ENCODE peak calls at places on chromosomes 7 and 10, in four cellular contexts. One of them, this sample, is unnamed.

GRCh38 chr10:61904711-61905445 is 3.4 kb downstream of the ARID5B start:
- ATAC-seq in Right ventricle myocardium superior: no peak
- ATAC-seq in activated naive CD8-positive, alpha-beta T cell treated with anti-CD3 and anti-CD28 coated beads, Interleukin-2, amount 50 U/mL, for 24 hours: peak; percentile 63
- ATAC-seq in mucosa of descending colon: peak; percentile 8
- ATAC-seq in this sample: no peak

GRCh38 chr7:17679427-17679826 is 260.9 kb downstream of the SNX13 start:
- ATAC-seq in Right ventricle myocardium superior: peak; percentile 85
- ATAC-seq in activated naive CD8-positive, alpha-beta T cell treated with anti-CD3 and anti-CD28 coated beads, Interleukin-2, amount 50 U/mL, for 24 hours: no peak
- ATAC-seq in mucosa of descending colon: no peak
- ATAC-seq in this sample: peak; percentile 62

GRCh38 chr7:144720139-144720538 is 115.7 kb downstream of the TPK1 start:
- ATAC-seq in Right ventricle myocardium superior: no peak
- ATAC-seq in activated naive CD8-positive, alpha-beta T cell treated with anti-CD3 and anti-CD28 coated beads, Interleukin-2, amount 50 U/mL, for 24 hours: no peak
- ATAC-seq in mucosa of descending colon: no peak
- ATAC-seq in this sample: no peak

GRCh38 chr10:43667736-43668371 is 19.2 kb upstream of the ZNF32 start:
- ATAC-seq in Right ventricle myocardium superior: no peak
- ATAC-seq in activated naive CD8-positive, alpha-beta T cell treated with anti-CD3 and anti-CD28 coated beads, Interleukin-2, amount 50 U/mL, for 24 hours: no peak
- ATAC-seq in mucosa of descending colon: no peak
- ATAC-seq in this sample: no peak

GRCh38 chr7:27071622-27072390 is 24.0 kb downstream of the HOXA1 start:
- ATAC-seq in Right ventricle myocardium superior: no peak
- ATAC-seq in activated naive CD8-positive, alpha-beta T cell treated with anti-CD3 and anti-CD28 coated beads, Interleukin-2, amount 50 U/mL, for 24 hours: no peak
- ATAC-seq in mucosa of descending colon: no peak
- ATAC-seq in this sample: no peak

GRCh38 chr7:8200717-8201116 is 61.2 kb downstream of the ICA1 start:
- ATAC-seq in Right ventricle myocardium superior: no peak
- ATAC-seq in activated naive CD8-positive, alpha-beta T cell treated with anti-CD3 and anti-CD28 coated beads, Interleukin-2, amount 50 U/mL, for 24 hours: no peak
- ATAC-seq in mucosa of descending colon: no peak
- ATAC-seq in this sample: no peak

GRCh38 chr7:1694981-1695511 is 25.0 kb downstream of the ELFN1 start:
- ATAC-seq in Right ventricle myocardium superior: no peak
- ATAC-seq in activated naive CD8-positive, alpha-beta T cell treated with anti-CD3 and anti-CD28 coated beads, Interleukin-2, amount 50 U/mL, for 24 hours: no peak
- ATAC-seq in mucosa of descending colon: no peak
- ATAC-seq in this sample: no peak

GRCh38 chr10:113866551-113867394 is 12.3 kb downstream of the NHLRC2 start:
- ATAC-seq in Right ventricle myocardium superior: peak; percentile 45
- ATAC-seq in activated naive CD8-positive, alpha-beta T cell treated with anti-CD3 and anti-CD28 coated beads, Interleukin-2, amount 50 U/mL, for 24 hours: no peak
- ATAC-seq in mucosa of descending colon: no peak
- ATAC-seq in this sample: no peak

GRCh38 chr10:49241365-49241764 is 53.2 kb upstream of the TMEM273 start:
- ATAC-seq in Right ventricle myocardium superior: peak; percentile 64
- ATAC-seq in activated naive CD8-positive, alpha-beta T cell treated with anti-CD3 and anti-CD28 coated beads, Interleukin-2, amount 50 U/mL, for 24 hours: no peak
- ATAC-seq in mucosa of descending colon: peak; percentile 59
- ATAC-seq in this sample: peak; percentile 48

GRCh38 chr10:126423779-126424491 is 35.7 kb upstream of the ADAM12 start:
- ATAC-seq in Right ventricle myocardium superior: no peak
- ATAC-seq in activated naive CD8-positive, alpha-beta T cell treated with anti-CD3 and anti-CD28 coated beads, Interleukin-2, amount 50 U/mL, for 24 hours: no peak
- ATAC-seq in mucosa of descending colon: peak; percentile 77
- ATAC-seq in this sample: no peak

GRCh38 chr10:4780782-4781181 is 45.2 kb upstream of the AKR1E2 start:
- ATAC-seq in Right ventricle myocardium superior: no peak
- ATAC-seq in activated naive CD8-positive, alpha-beta T cell treated with anti-CD3 and anti-CD28 coated beads, Interleukin-2, amount 50 U/mL, for 24 hours: no peak
- ATAC-seq in mucosa of descending colon: no peak
- ATAC-seq in this sample: no peak

GRCh38 chr10:43210556-43210955 is 56.3 kb downstream of the RASGEF1A start:
- ATAC-seq in Right ventricle myocardium superior: no peak
- ATAC-seq in activated naive CD8-positive, alpha-beta T cell treated with anti-CD3 and anti-CD28 coated beads, Interleukin-2, amount 50 U/mL, for 24 hours: no peak
- ATAC-seq in mucosa of descending colon: no peak
- ATAC-seq in this sample: no peak

GRCh38 chr7:156932006-156932405 is 17.5 kb upstream of the NOM1 start:
- ATAC-seq in Right ventricle myocardium superior: no peak
- ATAC-seq in activated naive CD8-positive, alpha-beta T cell treated with anti-CD3 and anti-CD28 coated beads, Interleukin-2, amount 50 U/mL, for 24 hours: no peak
- ATAC-seq in mucosa of descending colon: peak; percentile 39
- ATAC-seq in this sample: no peak

GRCh38 chr7:1114505-1114904 is 26.6 kb downstream of the GPER1 start:
- ATAC-seq in Right ventricle myocardium superior: no peak
- ATAC-seq in activated naive CD8-positive, alpha-beta T cell treated with anti-CD3 and anti-CD28 coated beads, Interleukin-2, amount 50 U/mL, for 24 hours: no peak
- ATAC-seq in mucosa of descending colon: no peak
- ATAC-seq in this sample: no peak

GRCh38 chr7:155466142-155466813 is 8.3 kb downstream of the EN2 start:
- ATAC-seq in Right ventricle myocardium superior: peak; percentile 12
- ATAC-seq in activated naive CD8-positive, alpha-beta T cell treated with anti-CD3 and anti-CD28 coated beads, Interleukin-2, amount 50 U/mL, for 24 hours: no peak
- ATAC-seq in mucosa of descending colon: no peak
- ATAC-seq in this sample: no peak

GRCh38 chr10:116792772-116793171 is 50.4 kb upstream of the HSPA12A start:
- ATAC-seq in Right ventricle myocardium superior: no peak
- ATAC-seq in activated naive CD8-positive, alpha-beta T cell treated with anti-CD3 and anti-CD28 coated beads, Interleukin-2, amount 50 U/mL, for 24 hours: no peak
- ATAC-seq in mucosa of descending colon: no peak
- ATAC-seq in this sample: no peak

GRCh38 chr7:222716-223041 is 30.3 kb downstream of the FAM20C start:
- ATAC-seq in Right ventricle myocardium superior: no peak
- ATAC-seq in activated naive CD8-positive, alpha-beta T cell treated with anti-CD3 and anti-CD28 coated beads, Interleukin-2, amount 50 U/mL, for 24 hours: no peak
- ATAC-seq in mucosa of descending colon: peak; percentile 18
- ATAC-seq in this sample: no peak

GRCh38 chr10:10665750-10666149 is 351.9 kb upstream of the CELF2 start:
- ATAC-seq in Right ventricle myocardium superior: peak; percentile 71
- ATAC-seq in activated naive CD8-positive, alpha-beta T cell treated with anti-CD3 and anti-CD28 coated beads, Interleukin-2, amount 50 U/mL, for 24 hours: no peak
- ATAC-seq in mucosa of descending colon: no peak
- ATAC-seq in this sample: no peak

GRCh38 chr10:77520290-77520689 is 117.3 kb downstream of the KCNMA1 start:
- ATAC-seq in Right ventricle myocardium superior: no peak
- ATAC-seq in activated naive CD8-positive, alpha-beta T cell treated with anti-CD3 and anti-CD28 coated beads, Interleukin-2, amount 50 U/mL, for 24 hours: no peak
- ATAC-seq in mucosa of descending colon: no peak
- ATAC-seq in this sample: no peak

GRCh38 chr10:86967481-86967941 is 771 bp upstream of the ADIRF start:
- ATAC-seq in Right ventricle myocardium superior: no peak
- ATAC-seq in activated naive CD8-positive, alpha-beta T cell treated with anti-CD3 and anti-CD28 coated beads, Interleukin-2, amount 50 U/mL, for 24 hours: no peak
- ATAC-seq in mucosa of descending colon: no peak
- ATAC-seq in this sample: no peak

GRCh38 chr7:130419652-130420051 is 21.2 kb downstream of the CEP41 start:
- ATAC-seq in Right ventricle myocardium superior: no peak
- ATAC-seq in activated naive CD8-positive, alpha-beta T cell treated with anti-CD3 and anti-CD28 coated beads, Interleukin-2, amount 50 U/mL, for 24 hours: peak; percentile 82
- ATAC-seq in mucosa of descending colon: peak; percentile 82
- ATAC-seq in this sample: no peak

GRCh38 chr10:36344816-36345215 is 702.7 kb upstream of the FZD8 start:
- ATAC-seq in Right ventricle myocardium superior: no peak
- ATAC-seq in activated naive CD8-positive, alpha-beta T cell treated with anti-CD3 and anti-CD28 coated beads, Interleukin-2, amount 50 U/mL, for 24 hours: no peak
- ATAC-seq in mucosa of descending colon: no peak
- ATAC-seq in this sample: no peak

GRCh38 chr7:20340839-20341238 is 10.1 kb downstream of the ITGB8 start:
- ATAC-seq in Right ventricle myocardium superior: no peak
- ATAC-seq in activated naive CD8-positive, alpha-beta T cell treated with anti-CD3 and anti-CD28 coated beads, Interleukin-2, amount 50 U/mL, for 24 hours: no peak
- ATAC-seq in mucosa of descending colon: peak; percentile 90
- ATAC-seq in this sample: no peak

GRCh38 chr7:42832672-42833071 is 79.2 kb downstream of the C7orf25 start:
- ATAC-seq in Right ventricle myocardium superior: no peak
- ATAC-seq in activated naive CD8-positive, alpha-beta T cell treated with anti-CD3 and anti-CD28 coated beads, Interleukin-2, amount 50 U/mL, for 24 hours: no peak
- ATAC-seq in mucosa of descending colon: no peak
- ATAC-seq in this sample: peak; percentile 18

GRCh38 chr7:154566877-154567276 is 436.0 kb downstream of the PAXIP1 start:
- ATAC-seq in Right ventricle myocardium superior: no peak
- ATAC-seq in activated naive CD8-positive, alpha-beta T cell treated with anti-CD3 and anti-CD28 coated beads, Interleukin-2, amount 50 U/mL, for 24 hours: no peak
- ATAC-seq in mucosa of descending colon: no peak
- ATAC-seq in this sample: no peak

GRCh38 chr7:90896458-90896857 is 300.3 kb downstream of the CDK14 start:
- ATAC-seq in Right ventricle myocardium superior: no peak
- ATAC-seq in activated naive CD8-positive, alpha-beta T cell treated with anti-CD3 and anti-CD28 coated beads, Interleukin-2, amount 50 U/mL, for 24 hours: no peak
- ATAC-seq in mucosa of descending colon: no peak
- ATAC-seq in this sample: no peak

GRCh38 chr10:12214093-12214492 is 18.1 kb downstream of the CDC123 start:
- ATAC-seq in Right ventricle myocardium superior: no peak
- ATAC-seq in activated naive CD8-positive, alpha-beta T cell treated with anti-CD3 and anti-CD28 coated beads, Interleukin-2, amount 50 U/mL, for 24 hours: no peak
- ATAC-seq in mucosa of descending colon: peak; percentile 82
- ATAC-seq in this sample: no peak

GRCh38 chr10:102927311-102928010 is 9.4 kb downstream of the CNNM2 start:
- ATAC-seq in Right ventricle myocardium superior: no peak
- ATAC-seq in activated naive CD8-positive, alpha-beta T cell treated with anti-CD3 and anti-CD28 coated beads, Interleukin-2, amount 50 U/mL, for 24 hours: peak; percentile 54
- ATAC-seq in mucosa of descending colon: no peak
- ATAC-seq in this sample: no peak

GRCh38 chr7:142168746-142169145 is 57.2 kb downstream of the MGAM2 start:
- ATAC-seq in Right ventricle myocardium superior: no peak
- ATAC-seq in activated naive CD8-positive, alpha-beta T cell treated with anti-CD3 and anti-CD28 coated beads, Interleukin-2, amount 50 U/mL, for 24 hours: no peak
- ATAC-seq in mucosa of descending colon: no peak
- ATAC-seq in this sample: no peak

GRCh38 chr7:45162943-45163691 is 5.5 kb downstream of the RAMP3 start:
- ATAC-seq in Right ventricle myocardium superior: no peak
- ATAC-seq in activated naive CD8-positive, alpha-beta T cell treated with anti-CD3 and anti-CD28 coated beads, Interleukin-2, amount 50 U/mL, for 24 hours: no peak
- ATAC-seq in mucosa of descending colon: no peak
- ATAC-seq in this sample: no peak

GRCh38 chr7:6398943-6399342 is 48.8 kb downstream of the DAGLB start:
- ATAC-seq in Right ventricle myocardium superior: peak; percentile 65
- ATAC-seq in activated naive CD8-positive, alpha-beta T cell treated with anti-CD3 and anti-CD28 coated beads, Interleukin-2, amount 50 U/mL, for 24 hours: no peak
- ATAC-seq in mucosa of descending colon: peak; percentile 64
- ATAC-seq in this sample: no peak

GRCh38 chr10:96374639-96374984 is 15.8 kb upstream of the OPALIN start:
- ATAC-seq in Right ventricle myocardium superior: no peak
- ATAC-seq in activated naive CD8-positive, alpha-beta T cell treated with anti-CD3 and anti-CD28 coated beads, Interleukin-2, amount 50 U/mL, for 24 hours: peak; percentile 4
- ATAC-seq in mucosa of descending colon: no peak
- ATAC-seq in this sample: no peak

GRCh38 chr7:36690514-36691187 is 33.6 kb downstream of the AOAH start:
- ATAC-seq in Right ventricle myocardium superior: no peak
- ATAC-seq in activated naive CD8-positive, alpha-beta T cell treated with anti-CD3 and anti-CD28 coated beads, Interleukin-2, amount 50 U/mL, for 24 hours: peak; percentile 44
- ATAC-seq in mucosa of descending colon: peak; percentile 28
- ATAC-seq in this sample: no peak

GRCh38 chr7:77759294-77759889 is 38.8 kb downstream of the TMEM60 start:
- ATAC-seq in Right ventricle myocardium superior: peak; percentile 85
- ATAC-seq in activated naive CD8-positive, alpha-beta T cell treated with anti-CD3 and anti-CD28 coated beads, Interleukin-2, amount 50 U/mL, for 24 hours: peak; percentile 62
- ATAC-seq in mucosa of descending colon: peak; percentile 86
- ATAC-seq in this sample: no peak

This sample was measured in gastroesophageal sphincter.